ENCODE peak calls at places on chromosome 19, in six cellular contexts. J, N, S, T, M and Z are unnamed samples.

GRCh38 chr19:29542776-29543175 is 17.0 kb downstream of the VSTM2B start:
- DNase-seq in J (no peak), N (no peak), S (no peak), T (no peak), M (no peak), Z (no peak)

GRCh38 chr19:46944918-46945628 is 74.6 kb upstream of the NPAS1 start:
- DNase-seq in J (no peak), N (peak), S (peak), T (no peak), M (peak), Z (peak)

GRCh38 chr19:32416749-32417469 is 11.3 kb downstream of the DPY19L3 start:
- DNase-seq in J (no peak), N (no peak), S (peak), T (no peak), M (no peak), Z (no peak)

GRCh38 chr19:45177817-45178261 is at the start of gene TRAPPC6A:
- DNase-seq in J (no peak), N (no peak), S (peak), T (no peak), M (no peak), Z (peak)

GRCh38 chr19:55266840-55267239 is 8.0 kb upstream of the PPP6R1 start:
- DNase-seq in J (no peak), N (no peak), S (no peak), T (no peak), M (no peak), Z (no peak)

GRCh38 chr19:5407356-5407755 is 47.9 kb upstream of the ZNRF4 start:
- DNase-seq in J (no peak), N (no peak), S (no peak), T (no peak), M (no peak), Z (peak)

GRCh38 chr19:38149597-38149996 is 74.4 kb downstream of the DPF1 start:
- DNase-seq in J (no peak), N (no peak), S (no peak), T (no peak), M (no peak), Z (peak)

GRCh38 chr19:14676762-14677161 is 2.1 kb upstream of the ADGRE3 start:
- DNase-seq in J (no peak), N (no peak), S (no peak), T (no peak), M (no peak), Z (no peak)

GRCh38 chr19:49056101-49056901 is 1.2 kb downstream of the CGB7 start:
- DNase-seq in J (no peak), N (peak), S (peak), T (no peak), M (peak), Z (peak)

GRCh38 chr19:7145494-7145893 is 76.0 kb downstream of the ZNF557 start:
- DNase-seq in J (no peak), N (no peak), S (no peak), T (no peak), M (no peak), Z (no peak)

GRCh38 chr19:38930776-38931761 is at the start of gene MRPS12:
- DNase-seq in J (peak), N (peak), S (peak), T (peak), M (peak), Z (peak)